ENCODE peak calls at places on chromosomes 6 and 20, in ten cellular contexts. S is left ventricle myocardium inferior, X is B cell, J is hippocampal formation, R is endothelial cell, W is HCEC 1CT, U is EH, A is fibroblast of lung, Q is midbrain, B is cardiac fibroblast. H is an unnamed sample.

GRCh38 chr20:56411759-56412472 is at the start of gene CASS4:
- DNase-seq in S (no peak), X (peak; percentile 19), J (peak; percentile 17), R (no peak), W (no peak), U (peak; percentile 23), A (peak; percentile 93), Q (peak; percentile 39), B (peak; percentile 95), H (no peak)

GRCh38 chr6:30884521-30885480 is 482 bp downstream of the DDR1 start:
- DNase-seq in S (peak; percentile 41), X (peak; percentile 70), J (peak; percentile 50), R (no peak), W (no peak), U (peak; percentile 62), A (no peak), Q (peak; percentile 61), B (peak; percentile 74), H (peak; percentile 63)

GRCh38 chr20:51335329-51335841 is 207.1 kb downstream of the NFATC2 start:
- DNase-seq in S (no peak), X (no peak), J (no peak), R (no peak), W (peak; percentile 99), U (peak; percentile 99), A (peak; percentile 100), Q (no peak), B (peak; percentile 90), H (no peak)

GRCh38 chr20:5821627-5822215 is 71.5 kb downstream of the SHLD1 start:
- DNase-seq in S (no peak), X (no peak), J (no peak), R (no peak), W (no peak), U (no peak), A (no peak), Q (no peak), B (no peak), H (peak; percentile 89)

GRCh38 chr20:63580796-63581461 is 6.9 kb upstream of the HELZ2 start:
- DNase-seq in S (no peak), X (peak; percentile 77), J (peak; percentile 13), R (peak; percentile 33), W (peak; percentile 30), U (peak; percentile 34), A (peak; percentile 44), Q (no peak), B (peak; percentile 46), H (no peak)

GRCh38 chr6:15148356-15149058 is 97.4 kb upstream of the JARID2 start:
- DNase-seq in S (no peak), X (no peak), J (no peak), R (no peak), W (peak; percentile 68), U (peak; percentile 51), A (peak; percentile 87), Q (no peak), B (peak; percentile 14), H (no peak)

GRCh38 chr6:128465368-128466343 is 54.7 kb downstream of the PTPRK start:
- DNase-seq in S (no peak), X (no peak), J (no peak), R (no peak), W (peak; percentile 27), U (no peak), A (no peak), Q (no peak), B (no peak), H (no peak)

GRCh38 chr20:36084897-36085617 is 69.5 kb upstream of the EPB41L1 start:
- DNase-seq in S (no peak), X (no peak), J (no peak), R (no peak), W (peak; percentile 55), U (no peak), A (peak; percentile 55), Q (no peak), B (peak; percentile 52), H (no peak)

GRCh38 chr20:51700809-51701285 is 67.3 kb downstream of the ATP9A start:
- DNase-seq in S (no peak), X (peak; percentile 17), J (peak; percentile 15), R (peak; percentile 34), W (peak; percentile 59), U (peak; percentile 55), A (peak; percentile 63), Q (peak; percentile 12), B (peak; percentile 67), H (peak; percentile 32)

GRCh38 chr6:157339432-157339831 is 16.1 kb upstream of the TMEM242 start:
- DNase-seq in S (no peak), X (no peak), J (no peak), R (no peak), W (no peak), U (no peak), A (no peak), Q (no peak), B (no peak), H (no peak)

GRCh38 chr6:116511424-116512131 is at the start of gene CALHM5:
- DNase-seq in S (peak; percentile 31), X (no peak), J (no peak), R (peak; percentile 54), W (peak; percentile 92), U (peak; percentile 92), A (peak; percentile 94), Q (peak; percentile 1), B (peak; percentile 93), H (peak; percentile 30)

GRCh38 chr6:149223934-149224333 is 93.6 kb upstream of the TAB2 start:
- DNase-seq in S (no peak), X (no peak), J (no peak), R (no peak), W (no peak), U (no peak), A (no peak), Q (no peak), B (peak; percentile 31), H (no peak)

GRCh38 chr6:95093154-95093553 is 484.2 kb upstream of the MANEA start:
- DNase-seq in S (no peak), X (no peak), J (no peak), R (no peak), W (no peak), U (no peak), A (no peak), Q (no peak), B (no peak), H (no peak)

GRCh38 chr20:4949833-4950178 is 51.5 kb downstream of the SLC23A2 start:
- DNase-seq in S (no peak), X (peak; percentile 46), J (peak; percentile 70), R (peak; percentile 16), W (peak; percentile 27), U (peak; percentile 49), A (peak; percentile 67), Q (peak; percentile 50), B (peak; percentile 66), H (peak; percentile 55)

GRCh38 chr6:170583736-170584180 is 679 bp downstream of the PDCD2 start:
- DNase-seq in S (no peak), X (no peak), J (no peak), R (no peak), W (peak; percentile 4), U (no peak), A (peak; percentile 4), Q (no peak), B (no peak), H (no peak)

GRCh38 chr20:24112360-24112759 is 123.8 kb upstream of the GGTLC1 start:
- DNase-seq in S (no peak), X (no peak), J (no peak), R (no peak), W (no peak), U (no peak), A (no peak), Q (no peak), B (no peak), H (no peak)